ENCODE peak calls at places on chromosomes 7 and 10, in four cellular contexts. Z is activated T-cell treated with anti-CD3 and anti-CD28 coated beads for 1 hour; K is activated T-helper 1 cell treated with anti-CD3 and anti-CD28 coated beads, Interleukin-12 subunit alpha, Interleukin-12 subunit beta, Interleukin-2, Interleukin-4 antibody, amounts not matched to agents 30 ng/mL and 10 ng/mL and 1 ng/mL, durations not matched to agents 14 hours and 24 hours and 36 hours; S is trophoblast cell. V is an unnamed sample.

GRCh38 chr7:55325371-55325792 is 39.8 kb upstream of the LANCL2 start:
- DNase-seq in S (peak), Z (no peak), K (no peak), V (peak)

GRCh38 chr10:98950106-98950505 is 285.5 kb downstream of the HPSE2 start:
- DNase-seq in Z (no peak), K (no peak), S (peak), V (no peak)

GRCh38 chr10:109126016-109126415 is 797.3 kb downstream of the XPNPEP1 start:
- DNase-seq in Z (no peak), S (no peak), K (no peak), V (no peak)

GRCh38 chr7:100493476-100494264 is 9.9 kb downstream of the NYAP1 start:
- DNase-seq in Z (peak), S (peak), K (peak), V (no peak)

GRCh38 chr7:51249187-51249945 is 67.2 kb downstream of the COBL start:
- DNase-seq in Z (no peak), K (no peak), S (peak), V (no peak)

GRCh38 chr7:99379043-99379577 is 4.6 kb downstream of the ARPC1B start:
- DNase-seq in S (peak), Z (no peak), K (peak), V (peak)

GRCh38 chr10:68235591-68235990 is 3.7 kb upstream of the ATOH7 start:
- DNase-seq in Z (no peak), K (no peak), S (no peak), V (no peak)

GRCh38 chr10:114900658-114901057 is 37.3 kb upstream of the TRUB1 start:
- DNase-seq in S (no peak), K (no peak), Z (no peak), V (no peak)

GRCh38 chr10:100009283-100009792 is 409 bp downstream of the DNMBP start:
- DNase-seq in Z (peak), K (no peak), S (peak), V (no peak)

GRCh38 chr7:64574481-64575159 is 11.7 kb upstream of the ZNF680 start:
- DNase-seq in Z (no peak), S (peak), K (no peak), V (no peak)

GRCh38 chr10:48414778-48415177 is 108.3 kb downstream of the MAPK8 start:
- DNase-seq in S (no peak), Z (no peak), K (no peak), V (no peak)

GRCh38 chr7:64876792-64877713 is 26.0 kb upstream of the ZNF273 start:
- DNase-seq in K (peak), Z (peak), S (peak), V (peak)

GRCh38 chr10:127175357-127176110 is 20.9 kb downstream of the INSYN2A start:
- DNase-seq in K (no peak), S (no peak), Z (no peak), V (no peak)

GRCh38 chr7:4159761-4160554 is 522.1 kb upstream of the FOXK1 start:
- DNase-seq in Z (no peak), K (no peak), S (peak), V (no peak)

GRCh38 chr7:139054101-139054500 is 18.3 kb upstream of the ZC3HAV1L start:
- DNase-seq in S (no peak), Z (no peak), K (no peak), V (no peak)

GRCh38 chr10:133388973-133389818 is 4.8 kb upstream of the MTG1 start:
- DNase-seq in K (no peak), S (no peak), Z (no peak), V (no peak)

GRCh38 chr7:128164061-128164954 is 76.8 kb upstream of the LEP start:
- DNase-seq in K (no peak), S (peak), Z (no peak), V (peak)

GRCh38 chr7:39666562-39666961 is 43.2 kb downstream of the RALA start:
- DNase-seq in K (no peak), S (no peak), Z (no peak), V (no peak)

V was measured in lung.